ENCODE peak calls at places on chromosome 3, in nine cellular contexts. S is thoracic aorta; B is transverse colon; Q is CD8-positive, alpha-beta memory T cell; C is ovary; Z is aorta; D is heart left ventricle; O is naive thymus-derived CD4-positive, alpha-beta T cell; K is AG04450. P is an unnamed sample.

GRCh38 chr3:196150481-196150880 is 60.7 kb downstream of the ZDHHC19 start:
- DNase-seq in K (no peak), D (no peak), B (no peak), C (no peak), Q (no peak), S (no peak), O (no peak), Z (peak), P (no peak)

GRCh38 chr3:125651246-125651645 is 55.9 kb upstream of the OSBPL11 start:
- DNase-seq in S (no peak), O (no peak), K (no peak), C (no peak), D (no peak), B (no peak), Z (no peak), Q (no peak), P (no peak)

GRCh38 chr3:90145094-90145810 is 1037.8 kb downstream of the EPHA3 start:
- DNase-seq in O (no peak), K (no peak), D (no peak), B (no peak), Q (no peak), Z (no peak), S (no peak), C (no peak), P (no peak)

GRCh38 chr3:102205647-102206046 is 229.2 kb upstream of the ZPLD1 start:
- DNase-seq in O (no peak), C (no peak), S (no peak), B (no peak), Q (no peak), Z (peak), D (no peak), K (no peak), P (no peak)

GRCh38 chr3:158672293-158673176 is at the start of gene LXN:
- DNase-seq in S (peak), K (peak), Q (peak), B (peak), D (peak), Z (peak), O (peak), C (peak), P (peak)

GRCh38 chr3:187919018-187919417 is 173.8 kb upstream of the BCL6 start:
- DNase-seq in Z (no peak), S (no peak), C (no peak), Q (peak), O (peak), B (peak), K (no peak), D (no peak), P (no peak)

GRCh38 chr3:41710646-41711388 is 251.1 kb downstream of the ULK4 start:
- DNase-seq in C (no peak), K (peak), Z (no peak), D (no peak), B (no peak), S (no peak), O (no peak), Q (no peak), P (no peak)

GRCh38 chr3:53590606-53591005 is 96.2 kb downstream of the CACNA1D start:
- DNase-seq in O (no peak), K (no peak), B (no peak), Q (no peak), D (no peak), C (no peak), S (no peak), Z (no peak), P (no peak)

GRCh38 chr3:105780114-105780513 is 88.7 kb downstream of the CBLB start:
- DNase-seq in B (no peak), Z (no peak), O (no peak), Q (no peak), S (no peak), D (no peak), K (no peak), C (no peak), P (no peak)

GRCh38 chr3:121748638-121749275 is 784 bp downstream of the GOLGB1 start:
- DNase-seq in S (no peak), K (no peak), C (no peak), O (peak), D (no peak), B (peak), Q (no peak), Z (peak), P (no peak)

GRCh38 chr3:133014325-133014724 is 23.9 kb upstream of the TMEM108 start:
- DNase-seq in Z (no peak), B (no peak), D (no peak), S (no peak), Q (no peak), C (no peak), O (no peak), K (no peak), P (no peak)

GRCh38 chr3:64900220-64900619 is 212.4 kb upstream of the ADAMTS9 start:
- DNase-seq in Z (no peak), B (no peak), Q (no peak), S (no peak), D (peak), K (no peak), O (no peak), C (no peak), P (no peak)

GRCh38 chr3:40971191-40972168 is 227.8 kb upstream of the CTNNB1 start:
- DNase-seq in S (peak), Z (peak), K (peak), O (no peak), Q (no peak), C (peak), D (peak), B (peak), P (peak)

DNA sequence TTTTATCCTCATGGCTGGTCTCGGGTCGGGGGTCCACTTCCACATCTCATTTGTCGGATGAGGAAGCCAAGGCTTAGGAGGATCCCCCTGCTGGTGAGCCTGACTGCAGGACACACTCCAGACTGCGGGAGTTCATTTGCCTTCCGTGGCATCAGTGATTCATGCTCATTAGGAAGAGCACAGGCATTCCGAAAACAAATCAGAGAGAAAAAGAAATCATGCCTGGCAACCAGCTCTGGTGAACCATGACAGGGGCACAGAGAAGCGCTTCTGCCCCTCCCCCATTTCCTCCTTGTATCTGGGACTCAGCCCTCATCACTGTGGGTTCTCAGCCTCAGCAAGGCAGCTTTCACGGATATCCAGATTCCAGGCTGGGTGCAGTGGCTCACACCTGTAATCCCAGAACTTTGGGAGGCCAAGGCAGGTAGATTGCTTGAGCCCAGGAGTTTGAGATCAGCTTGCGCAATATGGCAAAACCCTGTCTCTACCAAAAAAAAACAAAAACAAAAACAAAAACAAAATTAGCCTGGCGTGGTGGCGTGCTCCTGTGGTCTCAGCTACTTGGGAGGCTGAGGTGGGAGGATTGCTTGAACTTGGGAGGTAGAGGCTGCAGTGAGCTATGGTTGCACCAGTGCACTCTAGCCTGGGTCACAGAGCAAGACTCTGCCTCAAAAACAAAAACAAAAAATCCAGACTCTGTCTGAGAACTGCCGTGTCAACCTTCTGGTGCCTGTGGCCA is 28.4 kb downstream of the IRAK2 start:
- DNase-seq in C (no peak), Z (peak), K (peak), S (no peak), Q (peak), B (peak), O (peak), D (no peak), P (peak)
- H3K4me3 ChIP-seq in C (no peak), Z (no peak), K (no peak), S (no peak), Q (peak), B (no peak), O (peak), D (no peak), P (no peak)

GRCh38 chr3:127779747-127780146 is 42.6 kb downstream of the MGLL start:
- DNase-seq in C (no peak), D (no peak), Z (no peak), K (no peak), B (no peak), Q (no peak), S (no peak), O (no peak), P (no peak)
- H3K27ac ChIP-seq in C (no peak), D (peak), Z (no peak), K (no peak), B (peak), Q (no peak), S (peak), O (no peak), P (peak)

DNA sequence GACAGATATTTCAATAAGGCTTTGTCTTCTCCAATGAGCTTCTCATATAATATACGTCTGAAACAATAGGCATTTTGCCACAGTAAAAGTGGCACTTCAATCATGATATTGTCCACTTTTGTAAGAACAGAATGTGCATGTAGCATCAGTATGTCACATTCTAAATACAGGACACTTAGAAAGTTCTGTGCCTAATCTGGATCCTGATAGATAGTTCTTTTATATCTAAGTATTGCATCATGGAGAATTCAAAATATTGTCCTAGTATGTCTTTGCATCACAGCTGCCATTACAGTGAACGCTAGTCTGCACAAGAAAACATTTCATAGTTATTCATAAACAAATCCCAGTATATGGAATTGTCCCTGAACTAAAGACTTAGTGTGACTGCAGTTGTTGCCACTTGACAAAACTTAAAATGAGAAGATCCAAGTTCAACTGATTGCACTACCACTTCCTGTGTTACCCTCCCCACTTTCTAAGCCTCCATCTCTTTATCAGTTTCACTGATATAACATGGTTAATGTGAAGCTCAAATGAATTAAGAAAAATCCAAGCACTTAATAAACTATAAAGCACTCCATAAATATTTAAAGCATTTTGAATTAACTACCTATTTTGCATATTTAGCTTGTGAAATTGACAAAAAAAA is 19.6 kb downstream of the LRRFIP2 start:
- DNase-seq in K (no peak), S (no peak), O (no peak), C (no peak), Q (no peak), B (no peak), D (no peak), Z (no peak), P (no peak)
- H3K4me3 ChIP-seq in K (no peak), S (no peak), O (no peak), C (no peak), Q (no peak), B (no peak), D (no peak), Z (no peak), P (no peak)

DNA sequence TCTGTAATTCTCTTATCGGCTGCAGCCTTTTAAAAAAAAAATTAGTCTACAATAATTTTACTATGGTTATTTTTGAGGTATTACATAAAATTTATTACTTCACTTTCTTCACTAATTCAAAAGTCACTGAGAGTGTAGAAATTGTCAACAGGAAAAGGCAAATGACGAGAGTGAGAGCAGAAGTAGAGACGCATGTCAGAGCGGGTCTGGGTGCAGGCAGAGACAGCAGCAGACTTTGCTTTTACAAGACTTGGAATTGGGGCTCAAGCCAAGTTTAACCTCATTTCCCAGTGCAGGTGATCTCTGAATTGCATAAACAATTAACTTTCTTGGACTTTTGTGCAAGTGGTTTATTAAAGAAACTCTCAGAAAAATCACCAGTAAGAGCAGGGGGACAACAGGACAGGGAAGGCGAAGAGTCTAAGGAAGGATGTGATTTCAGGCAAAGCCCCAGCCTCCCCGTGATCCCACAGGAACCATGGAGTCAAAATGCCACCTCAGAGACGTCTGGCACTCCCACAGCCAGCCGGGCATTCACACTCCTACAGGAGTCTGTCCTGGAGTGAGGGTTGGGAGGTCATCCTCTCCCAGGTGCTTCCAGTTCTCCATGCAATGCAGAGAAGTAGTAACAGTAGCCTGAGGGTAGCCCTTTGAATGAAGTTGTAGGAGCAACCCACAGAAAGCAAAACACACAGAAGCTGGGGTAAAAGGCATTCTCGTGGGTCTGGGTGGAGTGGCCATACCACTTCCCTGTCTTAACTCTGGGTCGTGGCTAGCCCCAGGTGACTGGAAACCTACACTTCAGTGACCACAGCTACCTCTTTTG is 274.0 kb upstream of the TGFBR2 start:
- DNase-seq in O (peak), D (no peak), Q (no peak), Z (no peak), C (no peak), S (no peak), K (no peak), B (no peak), P (no peak)
- H3K27ac ChIP-seq in O (peak), D (no peak), Q (no peak), Z (no peak), C (no peak), S (no peak), K (no peak), B (no peak), P (peak)

GRCh38 chr3:43035801-43036340 is 56.8 kb downstream of the GASK1A start:
- DNase-seq in B (no peak), C (no peak), K (no peak), Z (no peak), O (no peak), D (no peak), S (no peak), Q (no peak), P (no peak)

GRCh38 chr3:43036621-43037331 is 57.7 kb downstream of the GASK1A start:
- DNase-seq in S (no peak), D (no peak), C (no peak), B (no peak), K (no peak), Z (no peak), Q (no peak), O (no peak), P (no peak)

GRCh38 chr3:43034200-43034599 is 55.1 kb downstream of the GASK1A start:
- DNase-seq in B (no peak), D (no peak), C (no peak), K (no peak), O (no peak), Q (no peak), S (no peak), Z (no peak), P (no peak)

GRCh38 chr3:43032646-43033628 is 53.8 kb downstream of the GASK1A start:
- DNase-seq in O (no peak), Q (no peak), K (no peak), C (no peak), S (no peak), B (no peak), D (no peak), Z (no peak), P (no peak)

DNA sequence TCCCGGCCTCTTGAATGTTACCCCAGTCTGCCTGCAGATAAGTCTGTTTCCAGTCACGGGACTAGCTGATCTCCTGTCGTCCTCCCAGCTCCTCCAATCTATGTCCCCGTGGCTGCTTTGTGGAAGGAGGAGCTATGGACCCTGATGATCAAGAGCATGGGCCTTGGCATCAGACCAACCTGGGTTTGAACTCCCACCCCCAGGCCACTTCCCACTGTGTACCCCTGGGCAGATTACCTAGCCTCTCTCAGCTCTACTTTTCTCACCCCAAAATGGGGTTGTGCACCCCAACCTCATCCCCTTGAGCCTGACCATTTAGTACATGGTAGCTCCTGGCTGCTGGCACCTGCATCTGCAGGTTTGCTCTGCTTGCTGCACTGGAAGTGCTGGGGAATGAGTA is 55.8 kb downstream of the GASK1A start:
- DNase-seq in S (no peak), Q (no peak), D (no peak), K (no peak), O (no peak), Z (no peak), B (no peak), C (no peak), P (no peak)
- H3K4me3 ChIP-seq in S (no peak), Q (no peak), D (no peak), K (no peak), O (no peak), Z (no peak), B (no peak), C (no peak), P (no peak)

DNA sequence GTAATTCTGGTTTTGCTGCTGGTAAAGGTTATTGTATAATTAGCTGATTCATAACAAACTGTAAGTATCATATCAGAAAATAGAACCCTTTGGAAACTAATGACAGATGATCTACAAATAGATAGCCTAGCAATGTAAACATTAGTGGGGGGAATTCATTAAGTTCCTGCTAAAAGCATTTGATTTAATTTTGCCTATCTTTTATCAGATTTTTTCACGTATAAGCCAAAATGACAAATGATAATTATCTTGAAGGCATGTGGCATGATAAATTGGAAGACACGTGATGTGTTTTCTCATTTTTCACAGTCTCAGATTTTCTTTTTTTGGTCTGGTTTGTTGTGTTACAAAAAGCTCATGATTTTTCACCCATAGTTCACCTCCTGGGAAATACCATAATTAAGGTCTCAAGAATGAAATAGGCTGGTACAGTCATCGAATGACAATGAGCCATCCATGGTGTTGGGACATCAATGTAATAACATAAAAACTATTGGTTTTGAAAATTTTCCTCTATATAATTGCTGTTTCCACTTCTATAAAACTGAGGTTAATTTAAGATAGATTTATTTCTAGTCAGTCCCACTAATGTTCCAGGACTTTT is 325.9 kb upstream of the TBL1XR1 start:
- DNase-seq in Q (no peak), Z (no peak), O (no peak), S (no peak), D (no peak), K (no peak), C (no peak), B (no peak), P (no peak)
- H3K27ac ChIP-seq in Q (no peak), Z (no peak), O (no peak), S (no peak), D (no peak), K (no peak), C (no peak), B (no peak), P (no peak)

GRCh38 chr3:115512565-115513410 is 110.5 kb upstream of the GAP43 start:
- DNase-seq in B (no peak), Z (peak), D (peak), Q (no peak), S (no peak), O (peak), K (no peak), C (peak), P (no peak)
- H3K4me3 ChIP-seq in B (peak), Z (peak), D (peak), Q (peak), S (peak), O (peak), K (peak), C (peak), P (peak)

GRCh38 chr3:138867996-138868395 is 33.3 kb upstream of the PIK3CB start:
- DNase-seq in Z (no peak), C (no peak), K (no peak), B (no peak), D (no peak), O (no peak), Q (no peak), S (no peak), P (no peak)
- H3K27ac ChIP-seq in Z (no peak), C (no peak), K (no peak), B (no peak), D (no peak), O (no peak), Q (no peak), S (no peak), P (no peak)

P was measured in RWPE2.